ENCODE peak calls at places on chromosomes 4 and X, in eight cellular contexts. One of them, this sample, is unnamed.
A peak's percentile ranks its signal among the peaks of the same experiment; 100 is the strongest.

GRCh38 chr4:151801547-151802516 is 41.0 kb upstream of the GATB start:
- DNase-seq in GM12878: no peak
- DNase-seq in Peyer's patch: peak; percentile 75
- DNase-seq in AG09309: no peak
- DNase-seq in brain microvascular endothelial cell: peak; percentile 38
- DNase-seq in HL-60: peak; percentile 61
- DNase-seq in IMR-90: peak; percentile 44
- DNase-seq in endodermal cell: peak; percentile 87
- DNase-seq in this sample: peak; percentile 65

GRCh38 chrX:39643533-39643932 is 454.2 kb downstream of the BCOR start:
- DNase-seq in Peyer's patch: no peak
- DNase-seq in brain microvascular endothelial cell: no peak
- DNase-seq in AG09309: no peak
- DNase-seq in endodermal cell: no peak
- DNase-seq in GM12878: no peak
- DNase-seq in IMR-90: no peak
- DNase-seq in HL-60: no peak
- DNase-seq in this sample: no peak

GRCh38 chrX:153878969-153879653 is 6.9 kb downstream of the L1CAM start:
- DNase-seq in AG09309: no peak
- DNase-seq in endodermal cell: peak; percentile 93
- DNase-seq in Peyer's patch: no peak
- DNase-seq in IMR-90: no peak
- DNase-seq in HL-60: no peak
- DNase-seq in GM12878: no peak
- DNase-seq in brain microvascular endothelial cell: no peak
- DNase-seq in this sample: no peak

GRCh38 chr4:6110681-6111353 is 89.5 kb downstream of the JAKMIP1 start:
- DNase-seq in brain microvascular endothelial cell: no peak
- DNase-seq in endodermal cell: peak; percentile 57
- DNase-seq in IMR-90: no peak
- DNase-seq in HL-60: no peak
- DNase-seq in GM12878: no peak
- DNase-seq in Peyer's patch: no peak
- DNase-seq in AG09309: no peak
- DNase-seq in this sample: no peak

GRCh38 chr4:53459548-53459947 is 82.1 kb downstream of the FIP1L1 start:
- DNase-seq in endodermal cell: no peak
- DNase-seq in GM12878: no peak
- DNase-seq in HL-60: no peak
- DNase-seq in Peyer's patch: no peak
- DNase-seq in IMR-90: peak; percentile 60
- DNase-seq in brain microvascular endothelial cell: peak; percentile 48
- DNase-seq in AG09309: no peak
- DNase-seq in this sample: no peak

GRCh38 chr4:121358473-121358872 is 22.3 kb downstream of the QRFPR start:
- DNase-seq in AG09309: peak; percentile 38
- DNase-seq in endodermal cell: no peak
- DNase-seq in Peyer's patch: no peak
- DNase-seq in IMR-90: peak; percentile 23
- DNase-seq in brain microvascular endothelial cell: peak; percentile 34
- DNase-seq in HL-60: no peak
- DNase-seq in GM12878: no peak
- DNase-seq in this sample: peak; percentile 67

GRCh38 chr4:38674206-38675144 is 10.5 kb downstream of the KLF3 start:
- DNase-seq in GM12878: no peak
- DNase-seq in IMR-90: no peak
- DNase-seq in Peyer's patch: no peak
- DNase-seq in AG09309: no peak
- DNase-seq in brain microvascular endothelial cell: no peak
- DNase-seq in HL-60: no peak
- DNase-seq in endodermal cell: peak; percentile 64
- DNase-seq in this sample: peak; percentile 48

GRCh38 chr4:64883087-64883926 is 474.1 kb upstream of the TECRL start:
- DNase-seq in endodermal cell: no peak
- DNase-seq in IMR-90: no peak
- DNase-seq in HL-60: no peak
- DNase-seq in GM12878: no peak
- DNase-seq in AG09309: no peak
- DNase-seq in Peyer's patch: no peak
- DNase-seq in brain microvascular endothelial cell: no peak
- DNase-seq in this sample: no peak

GRCh38 chr4:73998040-73999011 is at the start of gene CXCL5:
- DNase-seq in HL-60: no peak
- DNase-seq in brain microvascular endothelial cell: peak; percentile 38
- DNase-seq in IMR-90: peak; percentile 39
- DNase-seq in AG09309: no peak
- DNase-seq in Peyer's patch: no peak
- DNase-seq in endodermal cell: peak; percentile 90
- DNase-seq in GM12878: no peak
- DNase-seq in this sample: peak; percentile 68

GRCh38 chrX:40153335-40154221 is 55.8 kb upstream of the BCOR start:
- DNase-seq in HL-60: peak; percentile 87
- DNase-seq in endodermal cell: peak; percentile 83
- DNase-seq in brain microvascular endothelial cell: no peak
- DNase-seq in GM12878: no peak
- DNase-seq in IMR-90: no peak
- DNase-seq in Peyer's patch: peak; percentile 77
- DNase-seq in AG09309: no peak
- DNase-seq in this sample: no peak

GRCh38 chr4:43453058-43453457 is 560.5 kb downstream of the GRXCR1 start:
- DNase-seq in Peyer's patch: no peak
- DNase-seq in GM12878: no peak
- DNase-seq in HL-60: no peak
- DNase-seq in endodermal cell: no peak
- DNase-seq in IMR-90: no peak
- DNase-seq in brain microvascular endothelial cell: no peak
- DNase-seq in AG09309: no peak
- DNase-seq in this sample: no peak

GRCh38 chr4:84708406-84709135 is 125.6 kb downstream of the CDS1 start:
- DNase-seq in endodermal cell: no peak
- DNase-seq in AG09309: no peak
- DNase-seq in HL-60: no peak
- DNase-seq in IMR-90: peak; percentile 55
- DNase-seq in GM12878: no peak
- DNase-seq in Peyer's patch: no peak
- DNase-seq in brain microvascular endothelial cell: no peak
- DNase-seq in this sample: peak; percentile 9

GRCh38 chr4:148226341-148226740 is 215.9 kb downstream of the NR3C2 start:
- DNase-seq in endodermal cell: no peak
- DNase-seq in Peyer's patch: no peak
- DNase-seq in HL-60: no peak
- DNase-seq in brain microvascular endothelial cell: no peak
- DNase-seq in GM12878: no peak
- DNase-seq in AG09309: no peak
- DNase-seq in IMR-90: no peak
- DNase-seq in this sample: peak; percentile 36

GRCh38 chrX:65601530-65602281 is 65.7 kb upstream of the MSN start:
- DNase-seq in IMR-90: peak; percentile 88
- DNase-seq in AG09309: peak; percentile 60
- DNase-seq in endodermal cell: no peak
- DNase-seq in HL-60: peak; percentile 72
- DNase-seq in Peyer's patch: peak; percentile 90
- DNase-seq in brain microvascular endothelial cell: peak; percentile 87
- DNase-seq in GM12878: no peak
- DNase-seq in this sample: peak; percentile 65
- TF ChIP-seq CTCF in IMR-90: no peak
- TF ChIP-seq CTCF in AG09309: no peak
- TF ChIP-seq CTCF in endodermal cell: no peak
- TF ChIP-seq CTCF in HL-60: no peak
- TF ChIP-seq CTCF in Peyer's patch: peak; percentile 24
- TF ChIP-seq CTCF in brain microvascular endothelial cell: no peak
- TF ChIP-seq CTCF in GM12878: no peak
- TF ChIP-seq CTCF in this sample: no peak

GRCh38 chrX:65690057-65690855 is 22.8 kb downstream of the MSN start:
- DNase-seq in IMR-90: peak; percentile 78
- DNase-seq in HL-60: peak; percentile 38
- DNase-seq in Peyer's patch: peak; percentile 46
- DNase-seq in AG09309: no peak
- DNase-seq in brain microvascular endothelial cell: peak; percentile 63
- DNase-seq in endodermal cell: no peak
- DNase-seq in GM12878: no peak
- DNase-seq in this sample: peak; percentile 77
- H3K4me3 ChIP-seq in IMR-90: no peak overlapping the region
- H3K4me3 ChIP-seq in HL-60: no peak overlapping the region
- H3K4me3 ChIP-seq in Peyer's patch: no peak overlapping the region
- H3K4me3 ChIP-seq in AG09309: no peak overlapping the region
- H3K4me3 ChIP-seq in brain microvascular endothelial cell: no peak overlapping the region
- H3K4me3 ChIP-seq in endodermal cell: no peak overlapping the region
- H3K4me3 ChIP-seq in GM12878: no peak overlapping the region
- H3K4me3 ChIP-seq in this sample: no peak overlapping the region

GRCh38 chr4:18735740-18736288 is 714.3 kb upstream of the LCORL start:
- DNase-seq in brain microvascular endothelial cell: no peak
- DNase-seq in AG09309: no peak
- DNase-seq in IMR-90: no peak
- DNase-seq in endodermal cell: no peak
- DNase-seq in HL-60: no peak
- DNase-seq in Peyer's patch: no peak
- DNase-seq in GM12878: no peak
- DNase-seq in this sample: no peak
- TF ChIP-seq CTCF in brain microvascular endothelial cell: no peak
- TF ChIP-seq CTCF in AG09309: no peak
- TF ChIP-seq CTCF in IMR-90: no peak
- TF ChIP-seq CTCF in endodermal cell: no peak
- TF ChIP-seq CTCF in HL-60: no peak
- TF ChIP-seq CTCF in Peyer's patch: no peak
- TF ChIP-seq CTCF in GM12878: no peak
- TF ChIP-seq CTCF in this sample: no peak

DNA sequence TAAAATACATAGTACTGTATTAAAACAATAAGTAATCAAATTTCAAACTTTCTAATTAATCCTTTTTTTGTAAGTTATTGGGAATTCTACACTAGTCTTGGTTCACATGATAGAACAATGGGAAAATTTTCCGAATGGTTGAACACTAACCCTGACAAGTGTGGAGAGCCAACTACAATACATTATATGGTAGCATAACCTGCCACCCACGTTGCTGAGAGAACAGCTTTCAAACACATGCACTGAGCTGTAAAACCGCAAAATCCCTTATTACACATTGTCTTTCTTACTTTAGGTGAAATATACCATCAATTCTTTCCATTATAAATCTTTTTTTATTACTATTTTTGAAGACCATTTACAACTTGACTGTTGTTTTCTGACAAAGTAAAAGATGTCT is 54.7 kb downstream of the ANAPC10 start:
- DNase-seq in IMR-90: no peak
- DNase-seq in HL-60: no peak
- DNase-seq in endodermal cell: no peak
- DNase-seq in GM12878: no peak
- DNase-seq in Peyer's patch: no peak
- DNase-seq in brain microvascular endothelial cell: no peak
- DNase-seq in AG09309: no peak
- DNase-seq in this sample: no peak
- H3K4me3 ChIP-seq in IMR-90: no peak overlapping the region
- H3K4me3 ChIP-seq in HL-60: no peak overlapping the region
- H3K4me3 ChIP-seq in endodermal cell: no peak overlapping the region
- H3K4me3 ChIP-seq in GM12878: no peak overlapping the region
- H3K4me3 ChIP-seq in Peyer's patch: no peak overlapping the region
- H3K4me3 ChIP-seq in brain microvascular endothelial cell: no peak overlapping the region
- H3K4me3 ChIP-seq in AG09309: no peak overlapping the region
- H3K4me3 ChIP-seq in this sample: no peak overlapping the region

DNA sequence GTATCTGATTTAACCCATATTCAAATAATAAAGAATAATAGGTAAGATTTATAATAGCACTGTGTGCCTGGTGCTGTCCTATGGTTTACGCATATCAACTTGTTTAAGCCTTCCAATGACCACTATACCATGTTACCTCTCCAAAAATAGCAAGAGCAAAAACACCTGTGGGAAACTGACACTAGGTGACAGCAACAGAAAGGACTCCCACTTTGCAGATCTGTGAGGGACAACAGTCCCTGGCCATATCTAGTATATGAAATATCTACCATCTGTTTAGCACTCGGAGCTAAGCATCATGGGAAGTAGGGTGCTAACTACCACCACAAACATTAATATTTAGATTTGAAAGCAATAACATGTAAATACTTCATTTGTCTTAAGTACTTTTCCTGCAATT is 55.7 kb upstream of the TXK start:
- DNase-seq in GM12878: no peak
- DNase-seq in Peyer's patch: no peak
- DNase-seq in brain microvascular endothelial cell: no peak
- DNase-seq in HL-60: no peak
- DNase-seq in AG09309: no peak
- DNase-seq in endodermal cell: no peak
- DNase-seq in IMR-90: no peak
- DNase-seq in this sample: no peak
- TF ChIP-seq CTCF in GM12878: peak; percentile 63
- TF ChIP-seq CTCF in Peyer's patch: peak; percentile 12
- TF ChIP-seq CTCF in brain microvascular endothelial cell: no peak
- TF ChIP-seq CTCF in HL-60: no peak
- TF ChIP-seq CTCF in AG09309: no peak
- TF ChIP-seq CTCF in endodermal cell: no peak
- TF ChIP-seq CTCF in IMR-90: no peak
- TF ChIP-seq CTCF in this sample: no peak

GRCh38 chr4:79964020-79964714 is 108.9 kb downstream of the ANTXR2 start:
- DNase-seq in IMR-90: no peak
- DNase-seq in GM12878: no peak
- DNase-seq in Peyer's patch: no peak
- DNase-seq in brain microvascular endothelial cell: no peak
- DNase-seq in endodermal cell: no peak
- DNase-seq in HL-60: no peak
- DNase-seq in AG09309: no peak
- DNase-seq in this sample: no peak

GRCh38 chr4:79959652-79960051 is 113.4 kb downstream of the ANTXR2 start:
- DNase-seq in GM12878: no peak
- DNase-seq in brain microvascular endothelial cell: no peak
- DNase-seq in Peyer's patch: no peak
- DNase-seq in HL-60: no peak
- DNase-seq in endodermal cell: no peak
- DNase-seq in AG09309: no peak
- DNase-seq in IMR-90: no peak
- DNase-seq in this sample: no peak

DNA sequence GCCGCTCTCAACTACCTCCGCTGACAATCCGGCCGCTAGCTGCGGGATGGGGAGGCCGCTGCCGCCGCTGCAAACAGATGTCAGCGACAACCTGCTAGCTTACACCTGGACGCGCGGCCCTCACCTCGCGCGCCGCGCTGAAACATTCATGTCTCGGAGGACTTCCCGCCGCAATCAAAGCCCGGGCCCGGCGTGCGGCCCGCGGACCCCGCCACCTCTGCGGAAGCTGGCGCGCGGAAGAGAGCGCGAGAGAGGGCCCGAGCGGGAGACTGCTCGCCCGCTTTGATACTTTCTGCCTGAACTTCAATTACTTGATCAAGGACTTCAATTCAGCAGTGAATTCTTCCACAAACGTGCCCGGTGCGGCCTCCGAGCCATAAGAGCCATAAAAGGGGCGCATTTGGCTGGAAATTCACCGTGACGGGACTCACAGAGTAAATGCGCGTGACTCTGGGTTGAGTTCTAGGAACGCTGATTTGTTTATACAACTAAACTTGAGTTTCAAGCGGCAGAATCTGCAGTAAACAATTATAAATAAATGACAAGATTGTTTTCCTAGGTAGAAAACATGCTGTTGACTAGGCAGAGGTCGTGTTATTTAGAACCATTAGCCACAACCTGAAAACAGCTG is 108.2 kb downstream of the ANTXR2 start:
- DNase-seq in endodermal cell: peak; percentile 90
- DNase-seq in IMR-90: no peak
- DNase-seq in Peyer's patch: no peak
- DNase-seq in brain microvascular endothelial cell: no peak
- DNase-seq in GM12878: no peak
- DNase-seq in AG09309: no peak
- DNase-seq in HL-60: no peak
- DNase-seq in this sample: peak; percentile 9
- H3K4me3 ChIP-seq in endodermal cell: no peak overlapping the region
- H3K4me3 ChIP-seq in IMR-90: no peak overlapping the region
- H3K4me3 ChIP-seq in Peyer's patch: no peak overlapping the region
- H3K4me3 ChIP-seq in brain microvascular endothelial cell: peak overlapping the region; percentile 33
- H3K4me3 ChIP-seq in GM12878: no peak overlapping the region
- H3K4me3 ChIP-seq in AG09309: no peak overlapping the region
- H3K4me3 ChIP-seq in HL-60: no peak overlapping the region
- H3K4me3 ChIP-seq in this sample: peak overlapping the region; percentile 25

GRCh38 chr4:102541708-102542107 is 40.5 kb downstream of the NFKB1 start:
- DNase-seq in Peyer's patch: no peak
- DNase-seq in AG09309: no peak
- DNase-seq in IMR-90: no peak
- DNase-seq in HL-60: no peak
- DNase-seq in brain microvascular endothelial cell: no peak
- DNase-seq in endodermal cell: peak; percentile 89
- DNase-seq in GM12878: no peak
- DNase-seq in this sample: peak; percentile 46
- TF ChIP-seq CTCF in Peyer's patch: no peak
- TF ChIP-seq CTCF in AG09309: no peak
- TF ChIP-seq CTCF in IMR-90: no peak
- TF ChIP-seq CTCF in HL-60: no peak
- TF ChIP-seq CTCF in brain microvascular endothelial cell: peak; percentile 25
- TF ChIP-seq CTCF in endodermal cell: peak; percentile 71
- TF ChIP-seq CTCF in GM12878: peak; percentile 16
- TF ChIP-seq CTCF in this sample: peak; percentile 43

This sample was measured in epithelial cell of esophagus.